ENCODE peak calls at places on chromosomes 3 and 15, in eight cellular contexts. H is left lung, U is AG09319, E is dorsolateral prefrontal cortex, X is endodermal cell, K is astrocyte, V is transverse colon, L is foreskin keratinocyte. R is an unnamed sample.

GRCh38 chr3:184037816-184038215 is 6.3 kb downstream of the HTR3D start:
- DNase-seq in U (no peak), V (no peak), H (no peak), L (no peak), X (peak; percentile 52), E (no peak), K (no peak), R (no peak)

GRCh38 chr3:195081242-195081963 is 189.6 kb downstream of the XXYLT1 start:
- DNase-seq in H (peak; percentile 64), X (no peak), V (no peak), E (no peak), U (no peak), K (peak; percentile 75), L (no peak), R (no peak)

GRCh38 chr3:191518861-191519260 is 57.9 kb downstream of the PYDC2 start:
- DNase-seq in K (no peak), U (no peak), H (no peak), L (no peak), X (no peak), E (no peak), V (no peak), R (no peak)

GRCh38 chr3:11238880-11239279 is 33.3 kb upstream of the ATG7 start:
- DNase-seq in H (no peak), X (no peak), E (no peak), V (no peak), U (peak; percentile 44), L (peak; percentile 91), K (peak; percentile 99), R (no peak)

GRCh38 chr15:74406517-74406916 is 27.2 kb downstream of the SEMA7A start:
- DNase-seq in H (no peak), U (no peak), K (no peak), X (no peak), E (no peak), V (no peak), L (no peak), R (no peak)

GRCh38 chr3:177210744-177211502 is 13.6 kb upstream of the TBL1XR1 start:
- DNase-seq in K (no peak), E (no peak), X (no peak), H (no peak), L (no peak), U (no peak), V (no peak), R (no peak)

GRCh38 chr3:134681527-134681910 is 30.7 kb upstream of the KY start:
- DNase-seq in L (no peak), K (no peak), E (no peak), X (no peak), H (no peak), U (no peak), V (no peak), R (no peak)

GRCh38 chr3:24496529-24497482 is 2.2 kb upstream of the THRB start:
- DNase-seq in U (peak; percentile 60), L (no peak), X (peak; percentile 92), E (peak; percentile 72), V (peak; percentile 77), K (peak; percentile 78), H (peak; percentile 77), R (peak; percentile 20)

GRCh38 chr3:15649831-15650230 is 48.3 kb downstream of the BTD start:
- DNase-seq in V (no peak), H (no peak), L (no peak), K (no peak), X (no peak), U (no peak), E (no peak), R (no peak)

GRCh38 chr3:105503191-105503593 is 136.5 kb downstream of the ALCAM start:
- DNase-seq in E (no peak), L (no peak), V (no peak), K (peak; percentile 17), U (no peak), H (no peak), X (no peak), R (no peak)

GRCh38 chr3:61996351-61996750 is 377.0 kb downstream of the FEZF2 start:
- DNase-seq in U (no peak), E (no peak), X (no peak), K (no peak), H (no peak), V (no peak), L (no peak), R (no peak)

GRCh38 chr3:115986555-115987207 is 363.4 kb downstream of the GAP43 start:
- DNase-seq in E (no peak), L (no peak), K (peak; percentile 32), H (no peak), V (no peak), U (no peak), X (peak; percentile 72), R (no peak)
- TF ChIP-seq CTCF in E (peak; percentile 17), L (peak; percentile 81), K (peak; percentile 51), H (no peak), V (peak; percentile 14), U (peak; percentile 18), X (peak; percentile 79), R (no peak)

DNA sequence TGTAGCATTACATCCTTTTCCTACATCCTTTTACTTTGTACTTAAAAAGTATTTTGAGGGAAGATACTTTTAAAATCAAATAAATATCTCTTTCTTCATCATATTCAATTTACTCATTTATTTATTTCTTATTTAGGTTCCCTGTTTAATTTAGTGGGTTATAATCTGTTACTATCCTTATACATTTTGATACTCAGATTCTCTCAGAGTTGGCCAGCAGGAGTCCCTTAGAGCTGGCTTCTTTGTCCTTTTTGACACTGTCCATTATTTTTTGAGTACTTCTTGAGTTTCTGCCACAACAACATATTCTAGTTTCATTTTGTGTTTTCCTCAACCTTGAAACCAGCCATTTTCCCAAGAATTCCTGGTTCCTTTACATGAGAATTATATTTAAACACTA is 111.6 kb upstream of the DCBLD2 start:
- DNase-seq in K (no peak), H (no peak), U (no peak), L (no peak), X (no peak), E (no peak), V (no peak), R (no peak)
- TF ChIP-seq CTCF in K (no peak), H (no peak), U (no peak), L (peak; percentile 25), X (peak; percentile 42), E (no peak), V (no peak), R (no peak)

DNA sequence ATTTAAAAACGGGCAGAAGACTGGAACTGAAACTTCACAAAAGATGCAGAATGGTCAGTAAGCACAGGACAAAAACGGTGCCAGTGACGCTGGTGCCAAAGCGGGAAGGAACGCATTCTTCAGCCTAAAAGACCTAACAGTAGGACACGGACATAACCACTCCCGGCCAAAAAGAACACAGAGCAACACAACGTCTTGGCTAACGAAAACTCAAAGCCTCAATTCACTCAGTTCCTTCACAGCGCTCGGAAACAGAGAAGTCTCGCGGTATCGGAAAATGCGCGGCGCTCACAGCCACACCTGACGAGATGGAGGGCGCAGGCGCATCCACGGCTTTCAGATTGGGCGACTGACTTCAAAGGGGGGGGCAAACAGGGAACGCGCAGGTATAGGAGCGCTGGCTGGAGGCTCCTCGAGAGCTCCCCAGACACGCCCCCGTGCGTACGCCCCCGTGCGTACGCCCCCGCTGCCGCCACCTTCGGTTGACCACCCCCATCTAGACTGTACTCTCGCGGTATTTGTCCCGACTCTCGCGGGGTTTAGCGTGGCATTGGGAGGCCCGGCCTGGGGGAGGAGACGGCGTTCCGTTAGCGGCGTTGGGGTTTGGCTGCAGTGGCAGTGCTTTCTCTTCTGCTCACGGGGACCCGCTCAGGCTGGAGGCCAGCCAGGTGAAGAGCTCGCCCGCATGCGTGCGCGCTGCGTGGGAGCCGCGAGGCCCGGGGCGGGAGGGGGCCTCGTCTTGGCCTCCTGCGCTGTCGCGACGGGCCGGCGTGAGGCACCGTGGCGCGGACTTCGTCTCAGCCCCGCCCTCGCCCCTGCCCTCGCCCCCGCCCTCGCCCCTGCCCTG is at the start of gene NKTR:
- DNase-seq in V (peak; percentile 99), L (peak; percentile 98), E (peak; percentile 95), K (peak; percentile 97), X (peak; percentile 100), U (peak; percentile 92), H (peak; percentile 95), R (peak; percentile 98)
- TF ChIP-seq CTCF in V (peak; percentile 12), L (peak; percentile 11), E (peak; percentile 14), K (no peak), X (no peak), U (no peak), H (no peak), R (no peak)

GRCh38 chr3:128665362-128666021 is 14.9 kb upstream of the RPN1 start:
- DNase-seq in U (no peak), X (no peak), V (no peak), K (no peak), H (no peak), E (no peak), L (no peak), R (no peak)
- TF ChIP-seq CTCF in U (no peak), X (no peak), V (no peak), K (no peak), H (no peak), E (no peak), L (peak; percentile 55), R (no peak)

GRCh38 chr15:86044981-86045380 is 34.7 kb upstream of the AGBL1 start:
- DNase-seq in U (no peak), V (no peak), H (no peak), X (peak; percentile 55), E (no peak), L (no peak), K (no peak), R (no peak)
- TF ChIP-seq CTCF in U (no peak), V (no peak), H (no peak), X (peak; percentile 60), E (no peak), L (no peak), K (no peak), R (no peak)

R was measured in activated B cell treated with CpG ODN at 0.5 μM for 24 hours.